ENCODE peak calls at places on chromosomes 3 and 15, in eight cellular contexts. One of them, this sample, is unnamed.

GRCh38 chr15:73849641-73850040 is 23.7 kb upstream of the TBC1D21 start:
- DNase-seq in suprapubic skin: no peak
- DNase-seq in stimulated activated CD8-positive, alpha-beta memory T cell treated with anti-CD3 and anti-CD28 coated beads, Interleukin-12 subunit alpha, Interleukin-12 subunit beta, amount 100 ng/mL, for 1 hour: no peak
- DNase-seq in anterior cingulate cortex: no peak
- DNase-seq in choroid plexus epithelial cell: no peak
- DNase-seq in hypothalamus: no peak
- DNase-seq in dorsolateral prefrontal cortex: no peak
- DNase-seq in NCI-H1694: no peak
- DNase-seq in this sample: no peak

GRCh38 chr15:60228619-60229018 is 169.2 kb downstream of the ANXA2 start:
- DNase-seq in NCI-H1694: no peak
- DNase-seq in dorsolateral prefrontal cortex: no peak
- DNase-seq in hypothalamus: no peak
- DNase-seq in choroid plexus epithelial cell: no peak
- DNase-seq in anterior cingulate cortex: no peak
- DNase-seq in stimulated activated CD8-positive, alpha-beta memory T cell treated with anti-CD3 and anti-CD28 coated beads, Interleukin-12 subunit alpha, Interleukin-12 subunit beta, amount 100 ng/mL, for 1 hour: no peak
- DNase-seq in suprapubic skin: no peak
- DNase-seq in this sample: no peak

GRCh38 chr3:15324335-15324734 is 8.1 kb downstream of the SH3BP5 start:
- DNase-seq in anterior cingulate cortex: no peak
- DNase-seq in choroid plexus epithelial cell: peak; percentile 48
- DNase-seq in stimulated activated CD8-positive, alpha-beta memory T cell treated with anti-CD3 and anti-CD28 coated beads, Interleukin-12 subunit alpha, Interleukin-12 subunit beta, amount 100 ng/mL, for 1 hour: no peak
- DNase-seq in dorsolateral prefrontal cortex: no peak
- DNase-seq in suprapubic skin: peak; percentile 75
- DNase-seq in hypothalamus: no peak
- DNase-seq in NCI-H1694: no peak
- DNase-seq in this sample: peak; percentile 14

GRCh38 chr3:62950227-62950626 is 75.0 kb upstream of the CADPS start:
- DNase-seq in stimulated activated CD8-positive, alpha-beta memory T cell treated with anti-CD3 and anti-CD28 coated beads, Interleukin-12 subunit alpha, Interleukin-12 subunit beta, amount 100 ng/mL, for 1 hour: no peak
- DNase-seq in anterior cingulate cortex: no peak
- DNase-seq in dorsolateral prefrontal cortex: no peak
- DNase-seq in suprapubic skin: no peak
- DNase-seq in hypothalamus: no peak
- DNase-seq in NCI-H1694: no peak
- DNase-seq in choroid plexus epithelial cell: no peak
- DNase-seq in this sample: no peak

GRCh38 chr3:13873818-13874217 is 6.1 kb downstream of the WNT7A start:
- DNase-seq in NCI-H1694: no peak
- DNase-seq in suprapubic skin: no peak
- DNase-seq in stimulated activated CD8-positive, alpha-beta memory T cell treated with anti-CD3 and anti-CD28 coated beads, Interleukin-12 subunit alpha, Interleukin-12 subunit beta, amount 100 ng/mL, for 1 hour: no peak
- DNase-seq in choroid plexus epithelial cell: no peak
- DNase-seq in hypothalamus: no peak
- DNase-seq in dorsolateral prefrontal cortex: no peak
- DNase-seq in anterior cingulate cortex: no peak
- DNase-seq in this sample: no peak

GRCh38 chr3:30625541-30626438 is 19.4 kb downstream of the TGFBR2 start:
- DNase-seq in stimulated activated CD8-positive, alpha-beta memory T cell treated with anti-CD3 and anti-CD28 coated beads, Interleukin-12 subunit alpha, Interleukin-12 subunit beta, amount 100 ng/mL, for 1 hour: no peak
- DNase-seq in choroid plexus epithelial cell: peak; percentile 92
- DNase-seq in anterior cingulate cortex: no peak
- DNase-seq in hypothalamus: no peak
- DNase-seq in suprapubic skin: no peak
- DNase-seq in NCI-H1694: no peak
- DNase-seq in dorsolateral prefrontal cortex: no peak
- DNase-seq in this sample: no peak

GRCh38 chr15:57440799-57441198 is 64.5 kb downstream of the CGNL1 start:
- DNase-seq in hypothalamus: no peak
- DNase-seq in NCI-H1694: no peak
- DNase-seq in anterior cingulate cortex: no peak
- DNase-seq in dorsolateral prefrontal cortex: no peak
- DNase-seq in choroid plexus epithelial cell: peak; percentile 91
- DNase-seq in stimulated activated CD8-positive, alpha-beta memory T cell treated with anti-CD3 and anti-CD28 coated beads, Interleukin-12 subunit alpha, Interleukin-12 subunit beta, amount 100 ng/mL, for 1 hour: no peak
- DNase-seq in suprapubic skin: no peak
- DNase-seq in this sample: no peak

GRCh38 chr15:64117759-64118487 is 22.1 kb downstream of the SNX1 start:
- DNase-seq in stimulated activated CD8-positive, alpha-beta memory T cell treated with anti-CD3 and anti-CD28 coated beads, Interleukin-12 subunit alpha, Interleukin-12 subunit beta, amount 100 ng/mL, for 1 hour: no peak
- DNase-seq in dorsolateral prefrontal cortex: no peak
- DNase-seq in suprapubic skin: no peak
- DNase-seq in hypothalamus: no peak
- DNase-seq in NCI-H1694: no peak
- DNase-seq in anterior cingulate cortex: no peak
- DNase-seq in choroid plexus epithelial cell: no peak
- DNase-seq in this sample: no peak